ENCODE peak calls at places on chromosomes 16 and 17, in seven cellular contexts. One of them, this sample, is unnamed.

GRCh38 chr16:22630242-22630641 is 119.6 kb downstream of the NPIPB5 start:
- DNase-seq in neuronal stem cell: no peak
- DNase-seq in IMR-90: no peak
- DNase-seq in H9: no peak
- DNase-seq in trophoblast cell: no peak
- DNase-seq in mesendoderm: no peak
- DNase-seq in H1: no peak
- DNase-seq in this sample: no peak

GRCh38 chr17:76365256-76365903 is 11.7 kb upstream of the PRPSAP1 start:
- DNase-seq in H9: peak
- DNase-seq in IMR-90: no peak
- DNase-seq in trophoblast cell: peak
- DNase-seq in H1: peak
- DNase-seq in mesendoderm: peak
- DNase-seq in neuronal stem cell: no peak
- DNase-seq in this sample: no peak

GRCh38 chr17:59706900-59707181 is 389 bp downstream of the PTRH2 start:
- DNase-seq in trophoblast cell: no peak
- DNase-seq in neuronal stem cell: no peak
- DNase-seq in H9: no peak
- DNase-seq in mesendoderm: no peak
- DNase-seq in H1: no peak
- DNase-seq in IMR-90: no peak
- DNase-seq in this sample: no peak

GRCh38 chr16:7964717-7965116 is 625.6 kb downstream of the TMEM114 start:
- DNase-seq in IMR-90: no peak
- DNase-seq in mesendoderm: no peak
- DNase-seq in H1: no peak
- DNase-seq in trophoblast cell: no peak
- DNase-seq in neuronal stem cell: no peak
- DNase-seq in H9: no peak
- DNase-seq in this sample: no peak

GRCh38 chr16:20515580-20516179 is 60.5 kb downstream of the ACSM2B start:
- DNase-seq in trophoblast cell: no peak
- DNase-seq in H1: no peak
- DNase-seq in neuronal stem cell: no peak
- DNase-seq in H9: no peak
- DNase-seq in IMR-90: no peak
- DNase-seq in mesendoderm: no peak
- DNase-seq in this sample: no peak

GRCh38 chr17:802481-802880 is 20.3 kb downstream of the MRM3 start:
- DNase-seq in neuronal stem cell: no peak
- DNase-seq in mesendoderm: no peak
- DNase-seq in trophoblast cell: no peak
- DNase-seq in H1: no peak
- DNase-seq in IMR-90: no peak
- DNase-seq in H9: no peak
- DNase-seq in this sample: no peak

GRCh38 chr17:63798572-63799113 is 24.7 kb downstream of the DDX42 start:
- DNase-seq in trophoblast cell: no peak
- DNase-seq in neuronal stem cell: no peak
- DNase-seq in IMR-90: peak
- DNase-seq in H1: peak
- DNase-seq in mesendoderm: no peak
- DNase-seq in H9: no peak
- DNase-seq in this sample: no peak

GRCh38 chr16:86198201-86199118 is 299.5 kb downstream of the IRF8 start:
- DNase-seq in IMR-90: no peak
- DNase-seq in mesendoderm: no peak
- DNase-seq in H9: no peak
- DNase-seq in H1: no peak
- DNase-seq in neuronal stem cell: no peak
- DNase-seq in trophoblast cell: no peak
- DNase-seq in this sample: peak

GRCh38 chr17:18992454-18993130 is 12.0 kb downstream of the FAM83G start:
- DNase-seq in neuronal stem cell: no peak
- DNase-seq in H9: no peak
- DNase-seq in mesendoderm: no peak
- DNase-seq in IMR-90: no peak
- DNase-seq in trophoblast cell: no peak
- DNase-seq in H1: no peak
- DNase-seq in this sample: no peak

GRCh38 chr17:63843387-63844292 is 1.2 kb upstream of the SMARCD2 start:
- DNase-seq in neuronal stem cell: no peak
- DNase-seq in mesendoderm: no peak
- DNase-seq in H9: no peak
- DNase-seq in IMR-90: peak
- DNase-seq in H1: no peak
- DNase-seq in trophoblast cell: peak
- DNase-seq in this sample: peak

GRCh38 chr17:78132086-78132676 is 1.6 kb downstream of the TMC8 start:
- DNase-seq in neuronal stem cell: no peak
- DNase-seq in H9: peak
- DNase-seq in H1: peak
- DNase-seq in IMR-90: no peak
- DNase-seq in trophoblast cell: peak
- DNase-seq in mesendoderm: peak
- DNase-seq in this sample: no peak

GRCh38 chr17:9240659-9241370 is 219.5 kb downstream of the NTN1 start:
- DNase-seq in neuronal stem cell: no peak
- DNase-seq in mesendoderm: peak
- DNase-seq in H9: peak
- DNase-seq in trophoblast cell: peak
- DNase-seq in IMR-90: peak
- DNase-seq in H1: no peak
- DNase-seq in this sample: peak

GRCh38 chr17:75524971-75525805 is at the start of gene LLGL2:
- DNase-seq in trophoblast cell: peak
- DNase-seq in H9: peak
- DNase-seq in neuronal stem cell: peak
- DNase-seq in H1: peak
- DNase-seq in mesendoderm: peak
- DNase-seq in IMR-90: peak
- DNase-seq in this sample: peak

GRCh38 chr16:8885674-8886592 is 3.8 kb downstream of the LITAFD start:
- DNase-seq in mesendoderm: peak
- DNase-seq in trophoblast cell: no peak
- DNase-seq in H9: no peak
- DNase-seq in H1: no peak
- DNase-seq in IMR-90: peak
- DNase-seq in neuronal stem cell: no peak
- DNase-seq in this sample: peak

GRCh38 chr17:43449470-43450202 is 34.1 kb upstream of the DHX8 start:
- DNase-seq in H9: no peak
- DNase-seq in neuronal stem cell: no peak
- DNase-seq in IMR-90: no peak
- DNase-seq in trophoblast cell: no peak
- DNase-seq in mesendoderm: no peak
- DNase-seq in H1: no peak
- DNase-seq in this sample: no peak

GRCh38 chr16:87595712-87596111 is 6.6 kb upstream of the JPH3 start:
- DNase-seq in trophoblast cell: no peak
- DNase-seq in neuronal stem cell: no peak
- DNase-seq in IMR-90: no peak
- DNase-seq in H9: no peak
- DNase-seq in mesendoderm: no peak
- DNase-seq in H1: no peak
- DNase-seq in this sample: no peak

GRCh38 chr16:88527937-88528743 is 42.1 kb upstream of the ZC3H18 start:
- DNase-seq in trophoblast cell: no peak
- DNase-seq in neuronal stem cell: no peak
- DNase-seq in H1: no peak
- DNase-seq in H9: no peak
- DNase-seq in mesendoderm: no peak
- DNase-seq in IMR-90: no peak
- DNase-seq in this sample: no peak

DNA sequence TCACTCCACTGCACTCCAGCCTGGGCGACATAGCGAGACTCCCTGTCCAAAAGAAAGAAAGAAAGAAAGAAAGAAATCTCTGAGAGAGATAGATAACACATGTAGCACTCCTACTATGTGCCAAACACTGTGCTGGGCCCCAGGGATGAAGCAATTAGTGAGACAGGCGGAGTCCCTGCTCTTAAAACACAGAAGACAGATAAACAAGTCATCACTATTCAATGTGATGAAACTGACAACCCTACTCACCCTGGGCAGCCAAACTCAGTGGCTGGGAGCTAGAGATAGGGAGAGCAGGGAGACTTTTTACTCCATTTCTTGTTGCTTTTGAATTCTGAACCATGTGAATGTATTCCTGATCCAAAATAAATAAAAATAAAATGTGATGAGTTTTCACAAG is 35.2 kb upstream of the GOSR2 start:
- DNase-seq in H1: no peak
- DNase-seq in mesendoderm: no peak
- DNase-seq in trophoblast cell: no peak
- DNase-seq in neuronal stem cell: no peak
- DNase-seq in IMR-90: no peak
- DNase-seq in H9: no peak
- DNase-seq in this sample: no peak
- H3K18ac ChIP-seq in H1: no peak
- H3K18ac ChIP-seq in mesendoderm: no peak
- H3K18ac ChIP-seq in trophoblast cell: no peak
- H3K18ac ChIP-seq in neuronal stem cell: no peak
- H3K18ac ChIP-seq in IMR-90: no peak
- H3K18ac ChIP-seq in H9: no peak
- H3K18ac ChIP-seq in this sample: no peak

GRCh38 chr16:18059089-18059488 is 277.4 kb downstream of the NPIPA8 start:
- DNase-seq in neuronal stem cell: no peak
- DNase-seq in trophoblast cell: no peak
- DNase-seq in IMR-90: no peak
- DNase-seq in H1: no peak
- DNase-seq in H9: no peak
- DNase-seq in mesendoderm: no peak
- DNase-seq in this sample: no peak
- H3K18ac ChIP-seq in neuronal stem cell: no peak
- H3K18ac ChIP-seq in trophoblast cell: no peak
- H3K18ac ChIP-seq in IMR-90: no peak
- H3K18ac ChIP-seq in H1: no peak
- H3K18ac ChIP-seq in H9: no peak
- H3K18ac ChIP-seq in mesendoderm: no peak
- H3K18ac ChIP-seq in this sample: no peak

GRCh38 chr17:31522987-31523495 is 131.6 kb downstream of the RAB11FIP4 start:
- DNase-seq in trophoblast cell: no peak
- DNase-seq in IMR-90: no peak
- DNase-seq in H9: peak
- DNase-seq in H1: no peak
- DNase-seq in neuronal stem cell: no peak
- DNase-seq in mesendoderm: no peak
- DNase-seq in this sample: no peak
- H3K18ac ChIP-seq in trophoblast cell: no peak
- H3K18ac ChIP-seq in IMR-90: no peak
- H3K18ac ChIP-seq in H9: no peak
- H3K18ac ChIP-seq in H1: no peak
- H3K18ac ChIP-seq in neuronal stem cell: no peak
- H3K18ac ChIP-seq in mesendoderm: no peak
- H3K18ac ChIP-seq in this sample: no peak

GRCh38 chr17:61684818-61685217 is 93.8 kb upstream of the NACA2 start:
- DNase-seq in IMR-90: no peak
- DNase-seq in trophoblast cell: no peak
- DNase-seq in H1: no peak
- DNase-seq in neuronal stem cell: no peak
- DNase-seq in mesendoderm: no peak
- DNase-seq in H9: no peak
- DNase-seq in this sample: no peak
- H3K18ac ChIP-seq in IMR-90: no peak
- H3K18ac ChIP-seq in trophoblast cell: no peak
- H3K18ac ChIP-seq in H1: no peak
- H3K18ac ChIP-seq in neuronal stem cell: no peak
- H3K18ac ChIP-seq in mesendoderm: no peak
- H3K18ac ChIP-seq in H9: no peak
- H3K18ac ChIP-seq in this sample: no peak

GRCh38 chr17:7841309-7841621 is 7.2 kb downstream of the KDM6B start:
- DNase-seq in trophoblast cell: peak
- DNase-seq in H1: no peak
- DNase-seq in IMR-90: no peak
- DNase-seq in neuronal stem cell: no peak
- DNase-seq in H9: no peak
- DNase-seq in mesendoderm: no peak
- DNase-seq in this sample: no peak
- H3K18ac ChIP-seq in trophoblast cell: peak
- H3K18ac ChIP-seq in H1: peak
- H3K18ac ChIP-seq in IMR-90: no peak
- H3K18ac ChIP-seq in neuronal stem cell: peak
- H3K18ac ChIP-seq in H9: no peak
- H3K18ac ChIP-seq in mesendoderm: no peak
- H3K18ac ChIP-seq in this sample: peak

DNA sequence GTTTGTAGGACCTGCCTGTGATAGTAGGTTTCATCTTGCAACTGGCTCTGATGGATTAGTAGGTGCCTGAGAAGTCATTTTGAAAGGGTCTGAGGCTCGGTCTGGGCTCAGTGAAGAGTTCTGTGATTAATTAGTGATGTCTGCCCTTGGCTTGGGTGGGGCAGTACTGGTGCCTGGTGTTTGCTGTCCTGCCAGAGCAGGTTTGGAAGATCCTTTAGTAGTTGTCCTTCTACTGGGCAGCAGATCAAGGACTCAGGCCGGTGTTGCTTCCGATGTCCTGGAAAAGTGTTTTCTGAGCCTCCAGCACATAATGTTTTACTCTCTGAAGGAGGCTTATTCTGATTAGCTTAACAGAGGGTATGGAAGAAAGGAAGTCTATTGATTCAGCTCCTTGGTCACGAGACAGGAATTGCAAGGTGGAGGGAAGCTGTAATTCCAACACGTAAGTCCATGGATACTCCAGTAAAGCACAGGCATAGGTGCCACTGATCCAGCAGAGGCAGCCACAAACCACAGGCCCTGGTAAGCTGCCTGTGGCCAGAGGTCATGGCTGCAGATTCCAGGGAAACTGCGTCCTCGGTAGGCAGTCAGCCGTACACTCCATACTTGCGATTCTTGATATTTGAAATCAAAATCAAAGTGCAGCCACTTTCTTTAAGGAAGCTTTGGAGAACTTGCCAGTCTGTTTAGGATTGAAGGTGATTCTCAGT is 18.7 kb downstream of the HLF start:
- DNase-seq in mesendoderm: no peak
- DNase-seq in trophoblast cell: no peak
- DNase-seq in H9: no peak
- DNase-seq in neuronal stem cell: no peak
- DNase-seq in IMR-90: no peak
- DNase-seq in H1: no peak
- DNase-seq in this sample: no peak
- H3K18ac ChIP-seq in mesendoderm: no peak
- H3K18ac ChIP-seq in trophoblast cell: no peak
- H3K18ac ChIP-seq in H9: no peak
- H3K18ac ChIP-seq in neuronal stem cell: no peak
- H3K18ac ChIP-seq in IMR-90: no peak
- H3K18ac ChIP-seq in H1: no peak
- H3K18ac ChIP-seq in this sample: no peak

GRCh38 chr17:35554668-35555067 is 6.0 kb downstream of the SLFN14 start:
- DNase-seq in IMR-90: no peak
- DNase-seq in mesendoderm: no peak
- DNase-seq in H9: no peak
- DNase-seq in trophoblast cell: no peak
- DNase-seq in H1: no peak
- DNase-seq in neuronal stem cell: no peak
- DNase-seq in this sample: no peak
- H3K18ac ChIP-seq in IMR-90: no peak
- H3K18ac ChIP-seq in mesendoderm: no peak
- H3K18ac ChIP-seq in H9: no peak
- H3K18ac ChIP-seq in trophoblast cell: no peak
- H3K18ac ChIP-seq in H1: no peak
- H3K18ac ChIP-seq in neuronal stem cell: no peak
- H3K18ac ChIP-seq in this sample: no peak

GRCh38 chr16:89890886-89891657 is 17.7 kb downstream of the TCF25 start:
- DNase-seq in trophoblast cell: no peak
- DNase-seq in H9: no peak
- DNase-seq in neuronal stem cell: no peak
- DNase-seq in mesendoderm: no peak
- DNase-seq in H1: no peak
- DNase-seq in IMR-90: no peak
- DNase-seq in this sample: no peak
- H3K18ac ChIP-seq in trophoblast cell: peak
- H3K18ac ChIP-seq in H9: no peak
- H3K18ac ChIP-seq in neuronal stem cell: no peak
- H3K18ac ChIP-seq in mesendoderm: no peak
- H3K18ac ChIP-seq in H1: no peak
- H3K18ac ChIP-seq in IMR-90: no peak
- H3K18ac ChIP-seq in this sample: no peak

This sample was measured in mesenchymal stem cell.